ENCODE peak calls at places on chromosomes 7 and 10, in nine cellular contexts. I is brain microvascular endothelial cell; E is spleen; H is mesothelial cell of epicardium; L is fibroblast of lung; U is CD8-positive, alpha-beta T cell; A is H9; C is GM13976; T is glutamatergic neuron. G is an unnamed sample.

GRCh38 chr10:117955171-117955570 is 91.6 kb downstream of the RAB11FIP2 start:
- DNase-seq in H (no peak), U (no peak), C (no peak), I (no peak), A (no peak), L (peak; percentile 25), T (no peak), E (no peak), G (no peak)

GRCh38 chr7:104789780-104790179 is 224.2 kb upstream of the KMT2E start:
- DNase-seq in A (no peak), T (no peak), I (no peak), C (no peak), L (no peak), E (no peak), U (no peak), H (no peak), G (no peak)

GRCh38 chr10:44902838-44903545 is 8.1 kb upstream of the TMEM72 start:
- DNase-seq in H (no peak), I (no peak), C (no peak), U (no peak), A (no peak), E (no peak), L (no peak), T (peak; percentile 78), G (no peak)

GRCh38 chr7:116139007-116139406 is 71.3 kb upstream of the TES start:
- DNase-seq in E (no peak), L (peak; percentile 54), I (peak; percentile 12), A (no peak), H (no peak), T (no peak), U (no peak), C (no peak), G (no peak)

GRCh38 chr7:110573862-110574528 is 516.9 kb upstream of the LRRN3 start:
- DNase-seq in U (no peak), C (no peak), E (no peak), H (no peak), T (no peak), I (peak; percentile 81), L (peak; percentile 85), A (no peak), G (no peak)

GRCh38 chr10:103752680-103753248 is 102.6 kb downstream of the SH3PXD2A start:
- DNase-seq in H (no peak), L (no peak), I (no peak), T (no peak), U (no peak), E (no peak), A (no peak), C (no peak), G (no peak)

GRCh38 chr10:8057636-8058273 is 3.3 kb downstream of the GATA3 start:
- DNase-seq in C (no peak), I (no peak), H (no peak), L (no peak), E (no peak), U (no peak), A (no peak), T (no peak), G (no peak)

GRCh38 chr7:91079491-91079890 is 184.7 kb upstream of the FZD1 start:
- DNase-seq in E (no peak), C (no peak), T (no peak), L (peak; percentile 75), U (no peak), I (peak; percentile 22), H (no peak), A (no peak), G (no peak)

GRCh38 chr7:148620749-148621372 is 30.3 kb downstream of the C7orf33 start:
- DNase-seq in C (no peak), I (no peak), H (no peak), E (no peak), A (no peak), L (peak; percentile 6), T (no peak), U (no peak), G (no peak)

GRCh38 chr7:27686315-27686714 is 23.6 kb upstream of the HIBADH start:
- DNase-seq in I (peak; percentile 38), A (no peak), L (peak; percentile 35), U (no peak), C (no peak), E (no peak), T (no peak), H (no peak), G (no peak)

GRCh38 chr10:1149793-1150637 is 93.8 kb downstream of the WDR37 start:
- DNase-seq in C (no peak), T (no peak), H (no peak), U (peak; percentile 24), I (no peak), A (no peak), E (peak; percentile 72), L (no peak), G (no peak)

GRCh38 chr10:51698473-51699063 is 827 bp downstream of the CSTF2T start:
- DNase-seq in H (no peak), E (peak; percentile 81), A (no peak), U (no peak), C (no peak), L (no peak), T (no peak), I (no peak), G (no peak)

GRCh38 chr7:148738737-148739535 is 40.2 kb downstream of the CUL1 start:
- DNase-seq in L (no peak), T (no peak), I (peak; percentile 27), E (no peak), H (no peak), C (no peak), A (no peak), U (no peak), G (no peak)

GRCh38 chr7:137625197-137625596 is 221.6 kb downstream of the DGKI start:
- DNase-seq in L (no peak), H (no peak), T (no peak), U (no peak), A (no peak), I (peak; percentile 42), E (no peak), C (no peak), G (no peak)

GRCh38 chr10:44280615-44281014 is 104.3 kb downstream of the CXCL12 start:
- DNase-seq in E (no peak), U (no peak), A (no peak), T (no peak), L (no peak), I (no peak), H (no peak), C (no peak), G (no peak)

GRCh38 chr10:133457100-133457841 is 3.5 kb downstream of the SCART1 start:
- DNase-seq in U (no peak), C (no peak), A (no peak), H (no peak), T (no peak), I (no peak), L (no peak), E (peak; percentile 66), G (no peak)

GRCh38 chr10:123135415-123136141 is at the start of gene HMX3:
- DNase-seq in T (peak; percentile 56), I (no peak), U (no peak), E (no peak), C (peak; percentile 85), A (peak; percentile 77), H (no peak), L (no peak), G (peak; percentile 45)
- TF ChIP-seq CTCF in T (no peak), I (no peak), U (no peak), E (no peak), C (no peak), A (no peak), H (no peak), L (no peak), G (no peak)

GRCh38 chr10:66629976-66630375 is 295.9 kb upstream of the LRRTM3 start:
- DNase-seq in C (no peak), H (no peak), A (no peak), T (no peak), I (no peak), L (peak; percentile 14), E (no peak), U (no peak), G (no peak)

GRCh38 chr10:66622050-66622449 is 303.8 kb upstream of the LRRTM3 start:
- DNase-seq in A (no peak), U (no peak), H (no peak), C (no peak), I (no peak), L (no peak), T (no peak), E (no peak), G (no peak)

GRCh38 chr10:66625709-66626590 is 299.9 kb upstream of the LRRTM3 start:
- DNase-seq in L (no peak), A (no peak), I (no peak), E (no peak), T (no peak), H (no peak), C (no peak), U (no peak), G (no peak)

GRCh38 chr10:66627156-66627555 is 298.7 kb upstream of the LRRTM3 start:
- DNase-seq in T (no peak), C (peak; percentile 10), A (peak; percentile 45), L (peak; percentile 4), I (peak; percentile 34), U (no peak), E (no peak), H (no peak), G (no peak)
- TF ChIP-seq CTCF in T (no peak), C (no peak), A (peak; percentile 69), L (no peak), I (peak; percentile 55), U (no peak), E (no peak), H (no peak), G (no peak)

GRCh38 chr10:46325021-46325420 is 38.2 kb downstream of the ANTXRL start:
- DNase-seq in C (no peak), U (no peak), H (no peak), E (no peak), I (no peak), T (no peak), A (no peak), L (no peak), G (no peak)
- TF ChIP-seq CTCF in C (peak; percentile 19), U (no peak), H (no peak), E (peak; percentile 25), I (peak; percentile 56), T (no peak), A (peak; percentile 43), L (peak; percentile 48), G (no peak)

GRCh38 chr7:41415051-41415450 is 287.8 kb downstream of the INHBA start:
- DNase-seq in C (no peak), I (no peak), A (no peak), H (no peak), U (no peak), L (no peak), T (no peak), E (no peak), G (no peak)
- TF ChIP-seq CTCF in C (no peak), I (no peak), A (no peak), H (no peak), U (no peak), L (no peak), T (no peak), E (no peak), G (no peak)

G was measured in activated B cell treated with CpG ODN at 0.5 μM for 24 hours.